ENCODE peak calls at places on chromosomes 3 and 15, in ten cellular contexts. I is HEK293T; Y is AG08396; S is activated T-cell treated with anti-CD3 and anti-CD28 coated beads, Interleukin-2, amount 50 U/mL, for 72 hours; R is upper lobe of left lung; P is kidney; O is stimulated activated CD4-positive, alpha-beta T cell treated with anti-CD3 and anti-CD28 coated beads, Interleukin-2, amount 100 ng/mL, for 24 hours; U is MV-4-11; N is WTC11; D is MG63. F is an unnamed sample.

GRCh38 chr15:50431204-50431603 is 7.0 kb downstream of the USP8 start:
- DNase-seq in R (no peak), D (no peak), U (no peak), I (no peak), O (no peak), P (no peak), Y (no peak), N (no peak), S (no peak), F (no peak)

GRCh38 chr3:15845475-15845874 is 47.7 kb upstream of the ANKRD28 start:
- DNase-seq in R (no peak), D (no peak), O (no peak), I (no peak), Y (no peak), N (no peak), P (no peak), U (no peak), S (no peak), F (no peak)

GRCh38 chr15:51758645-51759044 is 7.2 kb downstream of the TMOD2 start:
- DNase-seq in Y (peak), P (no peak), S (no peak), U (no peak), I (no peak), O (no peak), D (peak), R (no peak), N (no peak), F (no peak)

GRCh38 chr15:40925863-40926658 is 3.1 kb upstream of the DLL4 start:
- DNase-seq in U (peak), R (no peak), D (no peak), I (no peak), N (peak), O (peak), P (peak), Y (no peak), S (no peak), F (no peak)

GRCh38 chr3:32780735-32781210 is 37.0 kb upstream of the TRIM71 start:
- DNase-seq in U (no peak), R (peak), S (peak), I (peak), O (peak), P (peak), Y (peak), D (peak), N (peak), F (peak)

GRCh38 chr3:156317457-156317856 is 197.1 kb downstream of the KCNAB1 start:
- DNase-seq in Y (no peak), U (no peak), I (no peak), N (no peak), R (no peak), S (no peak), P (no peak), O (no peak), D (no peak), F (no peak)

GRCh38 chr3:158763421-158763820 is 31.2 kb upstream of the RARRES1 start:
- DNase-seq in U (no peak), N (no peak), P (no peak), O (no peak), S (no peak), Y (no peak), R (no peak), I (no peak), D (no peak), F (no peak)

GRCh38 chr15:90286678-90287077 is 21.2 kb downstream of the NGRN start:
- DNase-seq in N (no peak), O (no peak), Y (no peak), P (no peak), I (no peak), U (peak), S (peak), R (no peak), D (peak), F (no peak)

GRCh38 chr3:46080124-46080991 is 53.1 kb upstream of the XCR1 start:
- DNase-seq in U (no peak), D (no peak), O (no peak), P (no peak), R (no peak), S (no peak), N (no peak), Y (no peak), I (no peak), F (no peak)

GRCh38 chr15:49718234-49718633 is 97.4 kb downstream of the DTWD1 start:
- DNase-seq in U (peak), I (no peak), D (no peak), P (no peak), S (no peak), N (no peak), Y (peak), O (no peak), R (no peak), F (no peak)

GRCh38 chr15:84391191-84391590 is 155.6 kb downstream of the GOLGA6L4 start:
- DNase-seq in O (no peak), Y (no peak), U (no peak), D (no peak), P (no peak), R (no peak), S (no peak), N (no peak), I (no peak), F (no peak)

GRCh38 chr3:34569437-34569836 is 771.0 kb downstream of the PDCD6IP start:
- DNase-seq in O (no peak), P (no peak), R (no peak), S (no peak), U (no peak), I (no peak), D (no peak), N (no peak), Y (no peak), F (no peak)

GRCh38 chr15:62141643-62142588 is 23.2 kb downstream of the C2CD4B start:
- DNase-seq in S (no peak), I (no peak), O (no peak), Y (no peak), R (no peak), P (no peak), D (no peak), N (no peak), U (no peak), F (no peak)

F was measured in endothelial cell.